ENCODE peak calls at places on chromosomes 3 and 15, in seven cellular contexts. Z is GM12892; O is mesendoderm; X is activated T-helper 9 cell treated with anti-CD3 and anti-CD28 coated beads, Interleukin-2, amount 50 U/mL, for 16 hours; T is stimulated activated naive CD8-positive, alpha-beta T cell treated with anti-CD3 and anti-CD28 coated beads, Interleukin-15, amount 100 ng/mL, for 72 hours; C is nucleus accumbens; F is natural killer cell. U is an unnamed sample.

GRCh38 chr3:133979553-133979952 is 50.2 kb downstream of the SLCO2A1 start:
- DNase-seq in F (no peak), T (no peak), O (peak; percentile 75), Z (no peak), X (no peak), C (no peak), U (no peak)

GRCh38 chr3:118817748-118818165 is 216.9 kb downstream of the IGSF11 start:
- DNase-seq in C (no peak), O (peak; percentile 79), F (no peak), Z (no peak), X (no peak), T (peak; percentile 28), U (peak; percentile 44)

GRCh38 chr3:124992041-124992440 is 57.5 kb upstream of the MUC13 start:
- DNase-seq in X (no peak), C (no peak), T (no peak), F (no peak), Z (no peak), O (no peak), U (peak; percentile 59)

GRCh38 chr3:48435774-48436476 is 4.0 kb downstream of the CCDC51 start:
- DNase-seq in T (peak; percentile 78), O (peak; percentile 92), F (peak; percentile 79), Z (peak; percentile 72), C (peak; percentile 78), X (peak; percentile 78), U (peak; percentile 92)

GRCh38 chr3:111803123-111803593 is 55.9 kb upstream of the PHLDB2 start:
- DNase-seq in X (no peak), O (peak; percentile 19), Z (no peak), T (no peak), F (no peak), C (no peak), U (peak; percentile 55)

GRCh38 chr15:66481107-66481856 is 16.3 kb downstream of the SNAPC5 start:
- DNase-seq in C (no peak), O (no peak), T (no peak), F (no peak), X (no peak), Z (no peak), U (no peak)

GRCh38 chr3:20539666-20540460 is 353.9 kb upstream of the SGO1 start:
- DNase-seq in O (no peak), Z (no peak), T (no peak), C (no peak), F (no peak), X (no peak), U (no peak)

GRCh38 chr3:61627768-61628185 is 66.4 kb downstream of the PTPRG start:
- DNase-seq in Z (no peak), T (no peak), O (no peak), F (no peak), X (no peak), C (no peak), U (peak; percentile 30)

GRCh38 chr3:170437151-170437550 is 18.5 kb downstream of the CLDN11 start:
- DNase-seq in C (peak; percentile 77), F (no peak), O (no peak), T (no peak), X (no peak), Z (no peak), U (no peak)

GRCh38 chr3:129624347-129625070 is 18.0 kb upstream of the PLXND1 start:
- DNase-seq in O (no peak), Z (no peak), F (no peak), T (no peak), C (no peak), X (no peak), U (no peak)

GRCh38 chr3:189586941-189587687 is 44.1 kb upstream of the TP63 start:
- DNase-seq in F (no peak), X (no peak), T (no peak), C (no peak), Z (no peak), O (no peak), U (no peak)

GRCh38 chr3:13525827-13526625 is 22.9 kb upstream of the FBLN2 start:
- DNase-seq in T (no peak), X (no peak), F (no peak), Z (no peak), C (no peak), O (no peak), U (no peak)

GRCh38 chr15:94287794-94288246 is 56.5 kb downstream of the MCTP2 start:
- DNase-seq in F (peak; percentile 68), C (no peak), X (no peak), O (no peak), T (peak; percentile 34), Z (no peak), U (no peak)

GRCh38 chr15:76802411-76802810 is 102.7 kb downstream of the SCAPER start:
- DNase-seq in C (no peak), T (no peak), X (no peak), O (peak; percentile 65), Z (no peak), F (no peak), U (no peak)

GRCh38 chr3:86990734-86991481 is at the start of gene VGLL3:
- DNase-seq in T (peak; percentile 5), C (no peak), O (peak; percentile 95), X (no peak), Z (no peak), F (no peak), U (peak; percentile 65)

GRCh38 chr3:58049143-58049785 is 41.0 kb downstream of the FLNB start:
- DNase-seq in F (no peak), O (peak; percentile 100), X (no peak), T (no peak), C (no peak), Z (no peak), U (peak; percentile 86)

GRCh38 chr3:132394334-132394733 is 23.0 kb upstream of the DNAJC13 start:
- DNase-seq in F (no peak), X (no peak), O (no peak), C (no peak), Z (no peak), T (no peak), U (no peak)

GRCh38 chr3:94293793-94294195 is 230.9 kb downstream of the NSUN3 start:
- DNase-seq in C (no peak), T (no peak), O (no peak), Z (no peak), F (no peak), X (no peak), U (no peak)

GRCh38 chr3:173502983-173503568 is 105.5 kb downstream of the NLGN1 start:
- DNase-seq in X (no peak), O (no peak), C (no peak), F (no peak), T (no peak), Z (no peak), U (no peak)

GRCh38 chr3:185149591-185149990 is 3.3 kb downstream of the C3orf70 start:
- DNase-seq in C (no peak), Z (no peak), T (no peak), F (no peak), O (no peak), X (no peak), U (no peak)

GRCh38 chr3:109803274-109803673 is 465.9 kb upstream of the DPPA4 start:
- DNase-seq in C (no peak), O (peak; percentile 27), F (no peak), T (no peak), Z (no peak), X (no peak), U (no peak)

GRCh38 chr3:16069149-16069922 is 105.1 kb upstream of the GALNT15 start:
- DNase-seq in X (no peak), C (no peak), Z (no peak), F (no peak), O (peak; percentile 64), T (no peak), U (no peak)

GRCh38 chr3:146747928-146748327 is 142.8 kb upstream of the PLSCR5 start:
- DNase-seq in C (no peak), T (no peak), Z (no peak), F (no peak), X (no peak), O (peak; percentile 39), U (no peak)

GRCh38 chr15:64009241-64009640 is 37.0 kb downstream of the DAPK2 start:
- DNase-seq in X (no peak), O (no peak), Z (no peak), T (no peak), C (no peak), F (no peak), U (no peak)

GRCh38 chr3:48140284-48140683 is 47.9 kb downstream of the CDC25A start:
- DNase-seq in X (no peak), O (no peak), C (no peak), F (no peak), Z (no peak), T (no peak), U (no peak)

GRCh38 chr3:159208080-159208479 is 406.2 kb downstream of the MFSD1 start:
- DNase-seq in F (no peak), O (no peak), Z (no peak), T (no peak), C (no peak), X (no peak), U (no peak)

U was measured in mucosa of gallbladder.